ENCODE peak calls at places on chromosome 2, in ten cellular contexts. T, N, J, K, B, E, I, Y, U and S are unnamed samples.

GRCh38 chr2:96408631-96409542 is 73.3 kb downstream of the NCAPH start:
- DNase-seq in T (no peak), N (no peak), J (no peak), K (no peak), B (peak), E (peak), I (no peak), Y (no peak), U (no peak), S (no peak)

GRCh38 chr2:160224060-160224459 is 24.0 kb upstream of the ITGB6 start:
- DNase-seq in T (no peak), N (peak), J (no peak), K (no peak), B (no peak), E (no peak), I (peak), Y (no peak), U (no peak), S (no peak)

GRCh38 chr2:225472161-225472560 is 72.7 kb downstream of the NYAP2 start:
- DNase-seq in T (no peak), N (no peak), J (no peak), K (no peak), B (no peak), E (no peak), I (no peak), Y (no peak), U (no peak), S (no peak)

GRCh38 chr2:177466337-177467195 is 74.0 kb downstream of the AGPS start:
- DNase-seq in T (no peak), N (no peak), J (no peak), K (no peak), B (no peak), E (no peak), I (peak), Y (no peak), U (no peak), S (no peak)

GRCh38 chr2:232363784-232364615 is 14.6 kb upstream of the ALPP start:
- DNase-seq in T (no peak), N (peak), J (no peak), K (no peak), B (no peak), E (peak), I (no peak), Y (no peak), U (no peak), S (peak)

GRCh38 chr2:191625016-191625415 is 52.9 kb upstream of the NABP1 start:
- DNase-seq in T (no peak), N (no peak), J (peak), K (peak), B (no peak), E (peak), I (no peak), Y (no peak), U (no peak), S (peak)

GRCh38 chr2:98502556-98503335 is 58.1 kb downstream of the INPP4A start:
- DNase-seq in T (no peak), N (no peak), J (no peak), K (no peak), B (no peak), E (no peak), I (no peak), Y (no peak), U (no peak), S (no peak)

GRCh38 chr2:190867182-190867581 is 13.4 kb upstream of the GLS start:
- DNase-seq in T (no peak), N (no peak), J (no peak), K (no peak), B (no peak), E (no peak), I (no peak), Y (no peak), U (no peak), S (no peak)

GRCh38 chr2:3741372-3741771 is 38.0 kb downstream of the DCDC2C start:
- DNase-seq in T (no peak), N (no peak), J (no peak), K (no peak), B (no peak), E (no peak), I (no peak), Y (no peak), U (no peak), S (peak)

GRCh38 chr2:88857951-88858406 is 166.5 kb downstream of the RPIA start:
- DNase-seq in T (peak), N (no peak), J (no peak), K (no peak), B (no peak), E (no peak), I (no peak), Y (no peak), U (no peak), S (peak)

GRCh38 chr2:113041871-113042270 is 10.8 kb downstream of the IL36B start:
- DNase-seq in T (no peak), N (no peak), J (no peak), K (no peak), B (no peak), E (no peak), I (no peak), Y (no peak), U (no peak), S (no peak)

GRCh38 chr2:3309496-3310355 is 67.9 kb downstream of the EIPR1 start:
- DNase-seq in T (no peak), N (no peak), J (no peak), K (no peak), B (no peak), E (no peak), I (no peak), Y (no peak), U (no peak), S (no peak)

GRCh38 chr2:231332388-231332787 is 63.1 kb upstream of the B3GNT7 start:
- DNase-seq in T (no peak), N (no peak), J (no peak), K (no peak), B (no peak), E (no peak), I (no peak), Y (no peak), U (no peak), S (no peak)

GRCh38 chr2:231642631-231643493 is 50.2 kb downstream of the TEX44 start:
- DNase-seq in T (peak), N (peak), J (peak), K (peak), B (no peak), E (peak), I (peak), Y (peak), U (no peak), S (peak)